ENCODE peak calls at places on chromosomes 3 and 15, in four cellular contexts. S is mesothelial cell of epicardium, I is HFFc6, H is spleen. T is an unnamed sample.

GRCh38 chr3:133271491-133271890 is 128.4 kb upstream of the BFSP2 start:
- DNase-seq in H (no peak), S (no peak), I (peak), T (no peak)

GRCh38 chr3:103495186-103495585 is 1060.4 kb downstream of the ZPLD1 start:
- DNase-seq in I (no peak), H (no peak), S (no peak), T (no peak)

GRCh38 chr15:98803228-98804056 is 155.1 kb downstream of the IGF1R start:
- DNase-seq in I (peak), H (no peak), S (no peak), T (no peak)

GRCh38 chr3:183967693-183968092 is 50.0 kb downstream of the ABCC5 start:
- DNase-seq in H (no peak), I (no peak), S (no peak), T (no peak)

GRCh38 chr3:17349093-17349492 is 393.3 kb downstream of the TBC1D5 start:
- DNase-seq in I (no peak), H (no peak), S (no peak), T (no peak)

GRCh38 chr15:63920504-63921178 is 86.9 kb upstream of the HERC1 start:
- DNase-seq in H (no peak), S (no peak), I (no peak), T (no peak)

GRCh38 chr15:96457852-96458251 is 127.4 kb downstream of the NR2F2 start:
- DNase-seq in H (no peak), S (no peak), I (no peak), T (no peak)

GRCh38 chr3:9884555-9885165 is 4.6 kb upstream of the CIDEC start:
- DNase-seq in H (peak), S (no peak), I (peak), T (no peak)

GRCh38 chr15:56814429-56814828 is 81.1 kb upstream of the ZNF280D start:
- DNase-seq in I (no peak), S (no peak), H (no peak), T (no peak)

GRCh38 chr3:172808969-172809546 is 58.5 kb downstream of the ECT2 start:
- DNase-seq in H (no peak), I (peak), S (no peak), T (peak)

GRCh38 chr3:29594261-29594660 is 313.4 kb downstream of the RBMS3 start:
- DNase-seq in S (no peak), H (no peak), I (no peak), T (no peak)

GRCh38 chr3:49553320-49553689 is 972 bp upstream of the BSN start:
- DNase-seq in I (peak), S (no peak), H (no peak), T (no peak)

GRCh38 chr3:168141405-168141993 is 45.8 kb upstream of the GOLIM4 start:
- DNase-seq in S (no peak), I (no peak), H (no peak), T (no peak)

GRCh38 chr15:52464478-52464877 is 64.2 kb downstream of the MYO5A start:
- DNase-seq in I (no peak), H (no peak), S (no peak), T (no peak)

GRCh38 chr15:66663664-66664063 is 38.4 kb upstream of the SMAD6 start:
- DNase-seq in I (no peak), H (no peak), S (no peak), T (no peak)

GRCh38 chr15:66661432-66662096 is 40.5 kb upstream of the SMAD6 start:
- DNase-seq in I (no peak), S (no peak), H (no peak), T (no peak)

GRCh38 chr15:66659384-66659783 is 42.7 kb upstream of the SMAD6 start:
- DNase-seq in H (no peak), S (no peak), I (no peak), T (no peak)

GRCh38 chr15:66658855-66659254 is 43.2 kb upstream of the SMAD6 start:
- DNase-seq in S (no peak), I (no peak), H (no peak), T (no peak)

DNA sequence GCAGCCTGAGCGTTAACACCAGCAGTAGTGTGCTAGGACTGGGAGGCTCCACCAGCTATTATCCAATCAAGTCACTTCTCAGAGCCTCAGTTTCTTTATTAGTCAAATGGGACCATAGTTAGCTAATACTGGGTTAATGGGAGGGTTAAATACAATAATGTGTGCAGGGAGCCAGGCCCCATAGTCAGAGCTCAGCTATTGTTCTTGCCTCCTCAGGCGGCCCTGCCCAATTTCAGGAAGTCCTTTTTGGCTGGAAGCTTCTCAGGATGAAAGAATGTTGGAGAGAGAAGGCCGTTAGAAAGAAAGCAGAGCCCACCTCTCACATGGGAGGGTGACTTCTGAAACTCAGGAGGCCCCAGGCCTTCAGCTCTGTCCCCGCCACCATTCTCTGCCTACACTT is 39.5 kb upstream of the SMAD6 start:
- DNase-seq in I (no peak), S (no peak), H (no peak), T (no peak)
- TF ChIP-seq CTCF in I (no peak), S (no peak), H (no peak), T (no peak)

GRCh38 chr3:175150812-175151411 is 291.8 kb downstream of the NAALADL2 start:
- DNase-seq in I (no peak), S (no peak), H (no peak), T (peak)

GRCh38 chr3:175149675-175150074 is 290.5 kb downstream of the NAALADL2 start:
- DNase-seq in H (no peak), S (peak), I (no peak), T (no peak)

GRCh38 chr3:175144368-175144767 is 285.2 kb downstream of the NAALADL2 start:
- DNase-seq in H (no peak), S (no peak), I (no peak), T (no peak)

GRCh38 chr3:175146258-175146657 is 287.1 kb downstream of the NAALADL2 start:
- DNase-seq in S (no peak), I (peak), H (no peak), T (no peak)
- TF ChIP-seq CTCF in S (no peak), I (peak), H (no peak), T (peak)

GRCh38 chr15:89129816-89130134 is 41.5 kb downstream of the ABHD2 start:
- DNase-seq in H (no peak), I (no peak), S (no peak), T (no peak)
- TF ChIP-seq CTCF in H (no peak), I (peak), S (no peak), T (no peak)

GRCh38 chr3:41716391-41716910 is 245.5 kb downstream of the ULK4 start:
- DNase-seq in H (no peak), I (no peak), S (no peak), T (peak)
- TF ChIP-seq CTCF in H (no peak), I (peak), S (peak), T (peak)

T was measured in astrocyte of the cerebellum.